ENCODE peak calls at places on chromosomes 12 and 14, in nine cellular contexts. O is ovary; N is NCI-H146; B is A673; X is hypothalamus; I is NCI-H1092; C is WERI-Rb-1; S is stimulated activated CD4-positive, alpha-beta T cell treated with anti-CD3 and anti-CD28 coated beads, Interleukin-12 subunit alpha, Interleukin-12 subunit beta, amount 100 ng/mL, for 4 hours; G is NCI-H1436. L is an unnamed sample.

GRCh38 chr12:12449533-12450025 is 92.7 kb downstream of the BORCS5 start:
- DNase-seq in O (no peak), N (peak), B (peak), X (no peak), I (no peak), C (no peak), S (no peak), G (peak), L (no peak)

GRCh38 chr14:34234258-34234657 is 227.8 kb downstream of the SPTSSA start:
- DNase-seq in O (no peak), N (no peak), B (no peak), X (no peak), I (no peak), C (no peak), S (no peak), G (no peak), L (no peak)

GRCh38 chr12:122421263-122421814 is 1.1 kb downstream of the CLIP1 start:
- DNase-seq in O (no peak), N (peak), B (peak), X (no peak), I (no peak), C (peak), S (no peak), G (no peak), L (no peak)

GRCh38 chr14:105938055-105938863 is 411.9 kb downstream of the TMEM121 start:
- DNase-seq in O (no peak), N (no peak), B (no peak), X (no peak), I (no peak), C (no peak), S (no peak), G (no peak), L (no peak)

GRCh38 chr12:30457621-30458289 is 237.9 kb downstream of the IPO8 start:
- DNase-seq in O (no peak), N (peak), B (peak), X (no peak), I (no peak), C (peak), S (no peak), G (no peak), L (no peak)

GRCh38 chr12:52676163-52676562 is 4.0 kb downstream of the KRT1 start:
- DNase-seq in O (no peak), N (no peak), B (no peak), X (no peak), I (no peak), C (no peak), S (no peak), G (no peak), L (no peak)

GRCh38 chr12:86931714-86932113 is 675.5 kb upstream of the MGAT4C start:
- DNase-seq in O (no peak), N (no peak), B (no peak), X (no peak), I (no peak), C (no peak), S (no peak), G (no peak), L (no peak)

GRCh38 chr14:33915682-33916081 is 35.2 kb downstream of the EGLN3 start:
- DNase-seq in O (no peak), N (no peak), B (no peak), X (no peak), I (no peak), C (no peak), S (no peak), G (no peak), L (no peak)

GRCh38 chr12:46507766-46508165 is 135.2 kb upstream of the SLC38A2 start:
- DNase-seq in O (no peak), N (no peak), B (no peak), X (no peak), I (no peak), C (no peak), S (no peak), G (no peak), L (no peak)